ENCODE peak calls at places on chromosomes 11 and 22, in five cellular contexts. U is PC-9, A is ovary, O is heart right ventricle, I is pancreas. L is an unnamed sample. For H3K4me1 and H3K36me3, the result is how much of the 10 kb centered on the place peaks cover.

GRCh38 chr22:42443240-42444059 is 11.2 kb upstream of the NFAM1 start:
- DNase-seq in A (no peak), U (no peak), O (no peak), I (no peak), L (no peak)

GRCh38 chr11:126477526-126478275 is 122.2 kb downstream of the ST3GAL4 start:
- DNase-seq in I (no peak), O (no peak), A (no peak), U (no peak), L (peak)

GRCh38 chr11:78744949-78745348 is 170.3 kb upstream of the NARS2 start:
- DNase-seq in O (no peak), I (no peak), U (no peak), A (no peak), L (no peak)

GRCh38 chr11:131593301-131593700 is 222.9 kb downstream of the NTM start:
- DNase-seq in U (no peak), O (no peak), A (no peak), I (no peak), L (no peak)

GRCh38 chr11:59206635-59207034 is 6.1 kb downstream of the MPEG1 start:
- DNase-seq in I (peak), O (no peak), U (no peak), A (no peak), L (no peak)

GRCh38 chr22:27978317-27978716 is 59.3 kb upstream of the PITPNB start:
- DNase-seq in I (no peak), A (no peak), U (no peak), O (no peak), L (no peak)

GRCh38 chr22:32606181-32606580 is 131.6 kb downstream of the FBXO7 start:
- DNase-seq in A (no peak), I (no peak), U (no peak), O (no peak), L (no peak)

GRCh38 chr11:90784241-90784814 is 561.5 kb upstream of the CHORDC1 start:
- DNase-seq in O (no peak), I (no peak), U (no peak), A (no peak), L (no peak)

GRCh38 chr11:63670738-63671321 is 346 bp downstream of the ATL3 start:
- DNase-seq in A (peak), I (peak), U (peak), O (peak), L (peak)

GRCh38 chr11:16603245-16603644 is 135.2 kb upstream of the C11orf58 start:
- DNase-seq in O (no peak), U (no peak), A (no peak), I (no peak), L (peak)

GRCh38 chr11:118437046-118437735 is 899 bp downstream of the KMT2A start:
- DNase-seq in A (peak), O (no peak), I (peak), U (no peak), L (peak)

GRCh38 chr11:117220999-117221774 is 10.7 kb downstream of the PCSK7 start:
- DNase-seq in A (no peak), O (peak), U (no peak), I (peak), L (no peak)

GRCh38 chr11:19845633-19846032 is 133.0 kb downstream of the NAV2 start:
- DNase-seq in O (no peak), U (no peak), A (no peak), I (no peak), L (no peak)

GRCh38 chr11:79152511-79152910 is 288.3 kb downstream of the TENM4 start:
- DNase-seq in O (no peak), I (no peak), A (peak), U (no peak), L (no peak)

GRCh38 chr22:49278357-49278756 is 549.3 kb downstream of the BRD1 start:
- DNase-seq in U (no peak), O (no peak), A (no peak), I (no peak), L (no peak)

GRCh38 chr11:62266558-62266957 is 3.4 kb upstream of the SCGB2A2 start:
- DNase-seq in A (no peak), I (no peak), U (no peak), O (no peak), L (no peak)

GRCh38 chr11:4626207-4627105 is 10.8 kb upstream of the OR51D1 start:
- DNase-seq in I (no peak), U (peak), A (peak), O (no peak), L (no peak)

GRCh38 chr11:106461839-106462545 is 384.5 kb downstream of the AASDHPPT start:
- DNase-seq in U (no peak), O (no peak), A (no peak), I (no peak), L (no peak)

DNA sequence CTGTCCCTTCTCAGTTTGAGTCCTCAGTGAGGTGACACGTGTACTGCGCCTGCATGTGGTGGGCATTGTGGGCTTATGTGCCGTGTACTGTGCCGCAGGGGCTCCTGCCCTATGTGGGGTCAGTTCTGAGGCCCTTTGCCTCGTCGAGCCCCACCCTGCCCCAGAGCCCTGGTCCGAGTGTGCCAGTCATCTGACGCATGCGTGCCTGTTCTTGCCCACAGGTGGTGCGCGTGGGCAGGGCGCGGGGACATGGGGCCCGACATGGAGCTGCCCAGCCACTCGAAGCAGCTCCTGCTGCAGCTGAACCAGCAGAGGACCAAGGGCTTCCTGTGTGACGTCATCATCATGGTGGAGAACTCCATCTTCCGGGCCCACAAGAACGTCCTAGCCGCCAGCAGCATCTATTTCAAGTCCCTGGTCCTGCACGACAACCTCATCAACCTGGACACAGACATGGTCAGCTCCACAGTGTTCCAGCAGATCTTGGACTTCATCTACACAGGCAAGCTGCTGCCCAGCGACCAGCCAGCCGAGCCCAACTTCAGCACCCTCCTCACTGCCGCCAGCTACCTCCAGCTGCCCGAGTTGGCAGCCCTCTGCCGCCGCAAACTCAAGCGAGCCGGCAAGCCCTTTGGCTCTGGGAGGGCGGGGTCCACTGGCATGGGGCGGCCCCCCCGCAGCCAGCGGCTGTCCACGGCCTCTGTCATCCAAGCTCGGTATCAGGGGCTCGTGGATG is 22.3 kb upstream of the TMEM191C start:
- DNase-seq in U (no peak), O (peak), A (peak), I (peak), L (peak)
- H3K27ac ChIP-seq in U (no peak), O (no peak), A (no peak), I (no peak), L (no peak)

DNA sequence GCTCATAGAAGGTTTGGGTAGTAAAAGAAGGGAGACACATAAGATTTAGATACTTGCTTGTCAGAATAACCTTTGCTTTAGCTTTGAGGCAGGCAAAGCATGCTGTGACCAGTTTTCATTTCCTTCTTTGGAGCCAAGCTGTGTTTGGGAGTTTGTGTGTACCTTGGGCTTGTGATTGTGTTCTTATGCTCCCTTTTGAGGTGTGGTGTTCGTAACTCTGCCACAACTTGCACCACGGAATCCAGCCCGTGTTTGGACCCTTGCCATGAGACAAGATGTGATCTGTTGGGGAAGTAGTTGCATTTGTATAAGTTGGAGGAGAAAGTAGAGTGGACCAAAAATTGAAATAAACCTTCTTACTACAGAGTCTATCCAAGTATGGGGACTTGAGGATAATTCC is 34.0 kb downstream of the BMAL1 start:
- DNase-seq in O (no peak), I (no peak), U (no peak), A (no peak), L (no peak)
- H3K4me1 ChIP-seq in O (under half), I (under half), U (under half), A (under half), L (half or more)

DNA sequence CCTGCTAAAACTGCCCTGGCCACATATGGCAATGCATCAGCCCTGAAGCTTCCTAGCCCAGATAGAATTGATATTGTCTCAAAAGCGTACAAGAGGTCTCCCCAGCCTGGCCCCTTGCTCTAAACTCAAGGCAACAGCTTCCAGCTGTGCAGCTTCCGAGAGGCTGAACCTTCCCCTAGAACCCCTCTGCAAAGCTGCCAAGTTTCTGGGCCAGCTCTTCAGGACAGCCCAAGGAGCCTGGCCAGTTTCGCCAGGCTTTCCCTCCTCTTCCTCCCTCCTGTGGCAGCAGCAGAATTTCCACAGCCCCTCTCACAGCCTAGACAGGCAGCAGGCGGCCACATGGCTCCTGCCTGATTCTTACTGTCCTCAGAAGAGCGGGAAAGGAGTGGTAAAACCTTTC is 34.5 kb downstream of the NUMA1 start:
- DNase-seq in U (no peak), A (peak), I (no peak), O (no peak), L (no peak)
- H3K36me3 ChIP-seq in U (under half), A (under half), I (under half), O (under half), L (under half)

GRCh38 chr11:40175980-40176379 is 1283.5 kb downstream of the LRRC4C start:
- DNase-seq in A (no peak), O (no peak), U (no peak), I (no peak), L (no peak)
- H3K27ac ChIP-seq in A (no peak), O (no peak), U (no peak), I (no peak), L (no peak)

DNA sequence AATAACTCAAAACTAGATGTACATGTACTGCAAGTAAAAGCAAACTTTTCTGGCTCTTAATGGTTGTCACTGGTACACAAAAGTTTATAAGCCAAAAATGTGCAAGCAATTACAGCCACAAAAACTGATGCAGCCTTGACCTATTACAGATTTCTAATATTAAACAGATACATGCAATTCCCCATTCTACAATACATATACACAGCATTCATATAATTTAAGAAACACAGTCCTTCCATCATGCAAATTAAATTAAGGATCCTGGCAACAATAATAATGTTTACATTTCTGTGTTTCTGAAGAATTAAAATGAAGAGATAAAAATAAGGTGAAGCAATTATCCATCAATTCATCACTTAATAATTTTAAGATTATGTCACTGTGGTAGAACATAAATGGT is 18.6 kb downstream of the PICALM start:
- DNase-seq in O (no peak), A (no peak), U (no peak), I (no peak), L (no peak)
- H3K4me1 ChIP-seq in O (half or more), A (under half), U (under half), I (under half), L (half or more)

GRCh38 chr11:9396752-9397151 is 12.3 kb downstream of the IPO7 start:
- DNase-seq in I (no peak), U (no peak), O (no peak), A (no peak), L (no peak)
- H3K36me3 ChIP-seq in I (under half), U (under half), O (under half), A (under half), L (under half)